ENCODE peak calls at places on chromosomes 12 and 14, in six cellular contexts. One of them, this sample, is unnamed. For H3K27me3, the result is how much of the 10 kb centered on the place peaks cover.

GRCh38 chr12:31585895-31586294 is 5.0 kb downstream of the DENND5B start:
- DNase-seq in H9: no peak
- DNase-seq in IMR-90: no peak
- DNase-seq in lower lobe of right lung: no peak
- DNase-seq in neural progenitor cell: no peak
- DNase-seq in left ventricle myocardium inferior: no peak
- DNase-seq in this sample: no peak

GRCh38 chr12:58364389-58365086 is 423.2 kb downstream of the ATP23 start:
- DNase-seq in H9: no peak
- DNase-seq in neural progenitor cell: no peak
- DNase-seq in left ventricle myocardium inferior: no peak
- DNase-seq in lower lobe of right lung: no peak
- DNase-seq in IMR-90: peak
- DNase-seq in this sample: peak

GRCh38 chr14:66139432-66139831 is 346.7 kb upstream of the CCDC196 start:
- DNase-seq in left ventricle myocardium inferior: no peak
- DNase-seq in neural progenitor cell: no peak
- DNase-seq in H9: no peak
- DNase-seq in lower lobe of right lung: no peak
- DNase-seq in IMR-90: no peak
- DNase-seq in this sample: no peak

GRCh38 chr12:67540920-67541624 is 107.5 kb upstream of the DYRK2 start:
- DNase-seq in IMR-90: peak
- DNase-seq in lower lobe of right lung: no peak
- DNase-seq in H9: no peak
- DNase-seq in neural progenitor cell: no peak
- DNase-seq in left ventricle myocardium inferior: no peak
- DNase-seq in this sample: no peak

GRCh38 chr12:132600048-132601032 is 10.0 kb downstream of the LRCOL1 start:
- DNase-seq in IMR-90: peak
- DNase-seq in lower lobe of right lung: peak
- DNase-seq in left ventricle myocardium inferior: peak
- DNase-seq in H9: peak
- DNase-seq in neural progenitor cell: peak
- DNase-seq in this sample: no peak

GRCh38 chr12:106914796-106915634 is 40.7 kb upstream of the TMEM263 start:
- DNase-seq in left ventricle myocardium inferior: no peak
- DNase-seq in IMR-90: no peak
- DNase-seq in lower lobe of right lung: no peak
- DNase-seq in H9: no peak
- DNase-seq in neural progenitor cell: no peak
- DNase-seq in this sample: no peak

GRCh38 chr14:75630695-75631452 is 29.8 kb downstream of the ERG28 start:
- DNase-seq in lower lobe of right lung: no peak
- DNase-seq in left ventricle myocardium inferior: no peak
- DNase-seq in neural progenitor cell: no peak
- DNase-seq in IMR-90: no peak
- DNase-seq in H9: peak
- DNase-seq in this sample: no peak

GRCh38 chr14:105087308-105087962 is 22.2 kb upstream of the GPR132 start:
- DNase-seq in lower lobe of right lung: peak
- DNase-seq in neural progenitor cell: peak
- DNase-seq in H9: peak
- DNase-seq in IMR-90: peak
- DNase-seq in left ventricle myocardium inferior: peak
- DNase-seq in this sample: no peak

GRCh38 chr12:91327136-91327535 is 144.5 kb upstream of the DCN start:
- DNase-seq in neural progenitor cell: no peak
- DNase-seq in IMR-90: peak
- DNase-seq in left ventricle myocardium inferior: no peak
- DNase-seq in lower lobe of right lung: no peak
- DNase-seq in H9: no peak
- DNase-seq in this sample: no peak

GRCh38 chr12:5432011-5432400 is at the start of gene NTF3:
- DNase-seq in neural progenitor cell: peak
- DNase-seq in H9: peak
- DNase-seq in IMR-90: peak
- DNase-seq in left ventricle myocardium inferior: peak
- DNase-seq in lower lobe of right lung: no peak
- DNase-seq in this sample: no peak

GRCh38 chr14:82394916-82395315 is 861.3 kb upstream of the SEL1L start:
- DNase-seq in H9: no peak
- DNase-seq in left ventricle myocardium inferior: no peak
- DNase-seq in IMR-90: no peak
- DNase-seq in neural progenitor cell: no peak
- DNase-seq in lower lobe of right lung: no peak
- DNase-seq in this sample: no peak

GRCh38 chr12:105409881-105410471 is 79.5 kb downstream of the C12orf75 start:
- DNase-seq in neural progenitor cell: no peak
- DNase-seq in left ventricle myocardium inferior: peak
- DNase-seq in IMR-90: no peak
- DNase-seq in lower lobe of right lung: peak
- DNase-seq in H9: no peak
- DNase-seq in this sample: no peak

GRCh38 chr12:110073049-110073831 is 24.9 kb upstream of the C12orf76 start:
- DNase-seq in lower lobe of right lung: peak
- DNase-seq in H9: no peak
- DNase-seq in IMR-90: no peak
- DNase-seq in left ventricle myocardium inferior: peak
- DNase-seq in neural progenitor cell: no peak
- DNase-seq in this sample: no peak

GRCh38 chr12:98042668-98043067 is 472.7 kb upstream of the TMPO start:
- DNase-seq in H9: no peak
- DNase-seq in left ventricle myocardium inferior: no peak
- DNase-seq in IMR-90: no peak
- DNase-seq in lower lobe of right lung: no peak
- DNase-seq in neural progenitor cell: no peak
- DNase-seq in this sample: no peak

GRCh38 chr14:64562432-64562831 is 12.7 kb downstream of the PPP1R36 start:
- DNase-seq in left ventricle myocardium inferior: no peak
- DNase-seq in lower lobe of right lung: no peak
- DNase-seq in neural progenitor cell: no peak
- DNase-seq in IMR-90: no peak
- DNase-seq in H9: no peak
- DNase-seq in this sample: no peak

GRCh38 chr12:30913323-30913722 is 13.2 kb upstream of the TSPAN11 start:
- DNase-seq in neural progenitor cell: no peak
- DNase-seq in lower lobe of right lung: no peak
- DNase-seq in H9: no peak
- DNase-seq in left ventricle myocardium inferior: no peak
- DNase-seq in IMR-90: no peak
- DNase-seq in this sample: no peak

GRCh38 chr12:6340745-6341438 is 984 bp downstream of the TNFRSF1A start:
- DNase-seq in IMR-90: no peak
- DNase-seq in H9: no peak
- DNase-seq in lower lobe of right lung: no peak
- DNase-seq in left ventricle myocardium inferior: no peak
- DNase-seq in neural progenitor cell: no peak
- DNase-seq in this sample: no peak

GRCh38 chr14:71300474-71301359 is 393.5 kb downstream of the PCNX1 start:
- DNase-seq in lower lobe of right lung: no peak
- DNase-seq in neural progenitor cell: no peak
- DNase-seq in left ventricle myocardium inferior: no peak
- DNase-seq in H9: no peak
- DNase-seq in IMR-90: peak
- DNase-seq in this sample: no peak

DNA sequence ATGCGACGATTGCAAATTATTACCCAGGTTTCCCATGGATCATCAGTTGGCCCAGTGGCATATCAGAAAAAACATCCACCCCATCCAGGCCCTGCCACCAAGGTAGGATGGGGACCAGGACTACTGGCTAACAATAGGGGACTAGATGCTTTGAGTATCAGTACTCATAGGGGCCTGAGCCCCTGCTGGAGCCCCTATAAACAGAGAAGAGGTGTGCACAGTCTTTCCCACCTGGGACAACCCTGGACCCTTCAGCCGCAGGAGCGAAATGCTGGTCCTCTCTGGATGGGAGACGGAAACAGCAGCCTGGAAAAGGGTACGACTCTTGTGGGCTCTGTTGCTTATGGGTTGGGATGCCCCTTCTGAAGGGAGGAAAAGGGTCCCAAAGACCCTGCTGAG is 5.7 kb downstream of the DHH start:
- DNase-seq in left ventricle myocardium inferior: no peak
- DNase-seq in neural progenitor cell: no peak
- DNase-seq in H9: no peak
- DNase-seq in IMR-90: no peak
- DNase-seq in lower lobe of right lung: no peak
- DNase-seq in this sample: no peak
- H3K27me3 ChIP-seq in left ventricle myocardium inferior: half or more
- H3K27me3 ChIP-seq in neural progenitor cell: half or more
- H3K27me3 ChIP-seq in H9: half or more
- H3K27me3 ChIP-seq in IMR-90: under half
- H3K27me3 ChIP-seq in lower lobe of right lung: half or more
- H3K27me3 ChIP-seq in this sample: under half

GRCh38 chr12:2450553-2450952 is 344.2 kb upstream of the FKBP4 start:
- DNase-seq in IMR-90: no peak
- DNase-seq in left ventricle myocardium inferior: no peak
- DNase-seq in neural progenitor cell: no peak
- DNase-seq in H9: no peak
- DNase-seq in lower lobe of right lung: no peak
- DNase-seq in this sample: no peak

GRCh38 chr12:2453076-2453806 is 341.5 kb upstream of the FKBP4 start:
- DNase-seq in H9: no peak
- DNase-seq in IMR-90: no peak
- DNase-seq in neural progenitor cell: no peak
- DNase-seq in lower lobe of right lung: no peak
- DNase-seq in left ventricle myocardium inferior: no peak
- DNase-seq in this sample: no peak

GRCh38 chr12:2451497-2451896 is 343.3 kb upstream of the FKBP4 start:
- DNase-seq in IMR-90: no peak
- DNase-seq in neural progenitor cell: no peak
- DNase-seq in lower lobe of right lung: no peak
- DNase-seq in H9: no peak
- DNase-seq in left ventricle myocardium inferior: no peak
- DNase-seq in this sample: no peak

GRCh38 chr12:2449586-2449985 is 345.2 kb upstream of the FKBP4 start:
- DNase-seq in left ventricle myocardium inferior: no peak
- DNase-seq in H9: no peak
- DNase-seq in lower lobe of right lung: no peak
- DNase-seq in neural progenitor cell: no peak
- DNase-seq in IMR-90: no peak
- DNase-seq in this sample: no peak

DNA sequence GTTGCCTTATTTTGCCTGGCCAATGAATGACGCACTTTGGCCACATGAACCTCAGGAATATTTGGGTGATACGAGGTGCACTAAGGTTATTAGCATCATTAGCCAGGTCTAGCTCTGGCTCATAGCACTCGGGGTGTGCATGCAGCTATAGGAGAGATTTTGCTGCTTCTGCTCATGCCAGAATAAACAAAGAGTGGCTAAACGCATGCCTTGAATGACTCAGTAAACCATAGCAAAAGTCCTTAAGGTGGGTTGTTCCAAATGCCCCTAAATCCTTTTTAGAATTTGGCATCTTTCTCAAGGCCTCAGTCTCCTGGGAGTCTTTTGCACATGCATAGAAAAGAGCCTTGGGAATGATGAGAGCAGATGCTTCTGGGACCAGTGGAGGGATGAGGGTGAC is 343.7 kb upstream of the FKBP4 start:
- DNase-seq in lower lobe of right lung: no peak
- DNase-seq in neural progenitor cell: no peak
- DNase-seq in left ventricle myocardium inferior: no peak
- DNase-seq in H9: no peak
- DNase-seq in IMR-90: peak
- DNase-seq in this sample: no peak
- TF ChIP-seq CTCF in lower lobe of right lung: no peak
- TF ChIP-seq CTCF in neural progenitor cell: no peak
- TF ChIP-seq CTCF in left ventricle myocardium inferior: no peak
- TF ChIP-seq CTCF in H9: no peak
- TF ChIP-seq CTCF in IMR-90: no peak
- TF ChIP-seq CTCF in this sample: no peak

GRCh38 chr12:2750185-2750584 is 44.6 kb upstream of the FKBP4 start:
- DNase-seq in left ventricle myocardium inferior: no peak
- DNase-seq in H9: peak
- DNase-seq in IMR-90: no peak
- DNase-seq in lower lobe of right lung: no peak
- DNase-seq in neural progenitor cell: no peak
- DNase-seq in this sample: no peak

GRCh38 chr12:2749580-2749979 is 45.2 kb upstream of the FKBP4 start:
- DNase-seq in neural progenitor cell: no peak
- DNase-seq in left ventricle myocardium inferior: no peak
- DNase-seq in lower lobe of right lung: no peak
- DNase-seq in IMR-90: no peak
- DNase-seq in H9: peak
- DNase-seq in this sample: no peak

GRCh38 chr12:2752676-2753371 is 41.9 kb upstream of the FKBP4 start:
- DNase-seq in neural progenitor cell: peak
- DNase-seq in H9: peak
- DNase-seq in lower lobe of right lung: peak
- DNase-seq in left ventricle myocardium inferior: peak
- DNase-seq in IMR-90: peak
- DNase-seq in this sample: no peak

GRCh38 chr12:2751686-2752085 is 43.1 kb upstream of the FKBP4 start:
- DNase-seq in lower lobe of right lung: no peak
- DNase-seq in H9: peak
- DNase-seq in IMR-90: no peak
- DNase-seq in neural progenitor cell: peak
- DNase-seq in left ventricle myocardium inferior: no peak
- DNase-seq in this sample: no peak

GRCh38 chr12:2751230-2751629 is 43.5 kb upstream of the FKBP4 start:
- DNase-seq in H9: peak
- DNase-seq in left ventricle myocardium inferior: no peak
- DNase-seq in lower lobe of right lung: no peak
- DNase-seq in IMR-90: no peak
- DNase-seq in neural progenitor cell: no peak
- DNase-seq in this sample: no peak
- H3K27me3 ChIP-seq in H9: under half
- H3K27me3 ChIP-seq in left ventricle myocardium inferior: under half
- H3K27me3 ChIP-seq in lower lobe of right lung: under half
- H3K27me3 ChIP-seq in IMR-90: under half
- H3K27me3 ChIP-seq in neural progenitor cell: under half
- H3K27me3 ChIP-seq in this sample: under half

DNA sequence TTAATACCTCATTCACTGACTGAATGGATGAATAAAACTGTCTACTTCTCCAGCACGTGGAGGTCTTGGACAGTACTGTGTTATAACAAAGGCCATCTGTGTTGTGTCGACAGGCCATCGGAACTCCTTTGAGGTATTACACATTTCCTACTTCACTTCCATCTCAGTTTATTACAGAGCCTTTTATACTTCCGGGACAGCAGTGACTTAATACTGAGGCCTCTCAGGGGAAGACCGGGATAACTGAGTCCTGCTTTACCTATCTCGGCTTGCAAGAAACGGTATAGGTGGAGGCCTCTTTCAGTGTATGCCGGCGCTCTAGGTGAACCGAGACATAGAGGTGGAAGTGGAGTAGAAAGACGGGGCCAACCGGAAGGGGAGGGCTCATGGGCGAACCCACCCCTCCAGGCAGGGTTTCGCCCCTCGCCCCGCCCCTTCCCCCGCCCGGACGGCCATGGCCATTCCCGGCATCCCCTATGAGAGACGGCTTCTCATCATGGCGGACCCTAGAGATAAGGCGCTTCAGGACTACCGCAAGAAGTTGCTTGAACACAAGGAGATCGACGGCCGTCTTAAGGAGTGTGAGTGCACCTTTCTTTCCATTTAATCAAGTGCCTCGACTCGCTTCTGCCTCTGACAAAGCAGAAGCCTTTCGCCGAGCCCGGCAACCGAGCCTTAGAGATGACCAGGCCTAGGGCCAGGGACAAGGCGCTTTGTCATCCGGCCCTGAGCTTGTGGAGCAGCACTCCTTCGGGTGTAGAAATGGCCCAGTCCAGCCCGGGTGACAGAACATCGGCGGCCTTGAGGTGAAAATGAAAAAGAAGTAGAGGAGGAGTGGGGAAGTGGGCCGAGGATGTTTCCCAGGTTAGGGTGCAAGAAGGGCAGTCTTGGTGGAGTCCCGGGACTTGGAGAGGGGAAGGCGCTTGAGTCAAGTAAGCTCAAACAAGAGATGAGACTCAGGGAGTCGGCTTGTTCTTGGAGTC is at the start of gene PSMC6:
- DNase-seq in IMR-90: peak
- DNase-seq in neural progenitor cell: peak
- DNase-seq in lower lobe of right lung: peak
- DNase-seq in left ventricle myocardium inferior: peak
- DNase-seq in H9: peak
- DNase-seq in this sample: peak
- TF ChIP-seq CTCF in IMR-90: no peak
- TF ChIP-seq CTCF in neural progenitor cell: no peak
- TF ChIP-seq CTCF in lower lobe of right lung: no peak
- TF ChIP-seq CTCF in left ventricle myocardium inferior: no peak
- TF ChIP-seq CTCF in H9: no peak
- TF ChIP-seq CTCF in this sample: no peak